ENCODE peak calls at places on chromosomes 6 and 20, in eight cellular contexts. L, B, V, K, G, R, N and I are unnamed samples.

GRCh38 chr6:26187981-26188635 is 100.9 kb downstream of the HFE start:
- DNase-seq in L (peak), B (peak), V (peak), K (no peak), G (no peak), R (no peak), N (no peak), I (no peak)

GRCh38 chr6:169785566-169785965 is 34.1 kb downstream of the ERMARD start:
- DNase-seq in L (no peak), B (no peak), V (no peak), K (no peak), G (no peak), R (no peak), N (no peak), I (no peak)

GRCh38 chr6:101266063-101266462 is 127.4 kb upstream of the GRIK2 start:
- DNase-seq in L (no peak), B (no peak), V (no peak), K (no peak), G (no peak), R (no peak), N (no peak), I (no peak)

GRCh38 chr6:41718828-41719227 is 16.6 kb downstream of the TFEB start:
- DNase-seq in L (no peak), B (no peak), V (no peak), K (no peak), G (no peak), R (no peak), N (no peak), I (no peak)

GRCh38 chr6:145539831-145540230 is 195.5 kb downstream of the EPM2A start:
- DNase-seq in L (no peak), B (no peak), V (peak), K (no peak), G (no peak), R (no peak), N (no peak), I (no peak)

GRCh38 chr6:108622601-108623335 is 62.1 kb downstream of the FOXO3 start:
- DNase-seq in L (no peak), B (peak), V (peak), K (peak), G (no peak), R (no peak), N (peak), I (peak)

GRCh38 chr6:135382182-135382628 is 115.3 kb downstream of the AHI1 start:
- DNase-seq in L (no peak), B (no peak), V (no peak), K (no peak), G (no peak), R (no peak), N (no peak), I (no peak)

GRCh38 chr6:84052204-84052882 is 18.8 kb downstream of the MRAP2 start:
- DNase-seq in L (peak), B (peak), V (peak), K (no peak), G (peak), R (no peak), N (peak), I (no peak)

GRCh38 chr6:112432853-112433252 is 85.7 kb downstream of the RFPL4B start:
- DNase-seq in L (no peak), B (no peak), V (no peak), K (no peak), G (no peak), R (no peak), N (no peak), I (no peak)

GRCh38 chr20:35583636-35584560 is 31.7 kb upstream of the SPAG4 start:
- DNase-seq in L (no peak), B (no peak), V (no peak), K (no peak), G (no peak), R (no peak), N (no peak), I (no peak)

DNA sequence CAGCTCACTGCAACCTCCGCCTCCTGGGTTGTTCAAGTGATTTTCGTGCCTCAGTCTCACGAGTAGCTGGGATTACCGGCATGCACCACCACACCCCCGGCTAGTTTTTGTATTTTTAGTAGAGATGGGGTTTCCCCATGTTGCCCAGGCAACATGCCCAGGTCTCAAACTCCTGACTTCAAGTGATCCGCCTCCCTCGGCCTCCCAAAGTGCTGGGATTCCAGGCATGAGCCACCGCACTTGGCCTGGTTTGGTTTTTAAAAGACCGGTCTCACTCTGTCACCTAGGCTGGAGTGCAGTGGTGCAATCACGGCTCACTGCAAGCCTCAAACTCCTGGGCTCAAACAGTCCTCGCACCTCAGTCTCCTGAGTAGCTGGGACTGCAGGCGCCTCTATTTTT is 40.1 kb downstream of the VSTM2L start:
- DNase-seq in L (no peak), B (no peak), V (no peak), K (no peak), G (no peak), R (no peak), N (no peak), I (no peak)
- TF ChIP-seq CTCF in L (no peak), B (no peak), V (no peak), K (no peak), G (no peak), R (no peak), N (no peak), I (no peak)

GRCh38 chr20:49786671-49787370 is 25.8 kb upstream of the SLC9A8 start:
- DNase-seq in L (no peak), B (no peak), V (peak), K (no peak), G (no peak), R (no peak), N (no peak), I (no peak)
- TF ChIP-seq CTCF in L (peak), B (no peak), V (peak), K (peak), G (peak), R (no peak), N (no peak), I (peak)

GRCh38 chr6:6723792-6724318 is 135.3 kb downstream of the LY86 start:
- DNase-seq in L (no peak), B (no peak), V (peak), K (no peak), G (no peak), R (no peak), N (no peak), I (no peak)

GRCh38 chr6:6724319-6725119 is 136.0 kb downstream of the LY86 start:
- DNase-seq in L (peak), B (peak), V (peak), K (no peak), G (no peak), R (peak), N (peak), I (peak)

GRCh38 chr6:6725834-6726194 is 137.3 kb downstream of the LY86 start:
- DNase-seq in L (no peak), B (no peak), V (no peak), K (no peak), G (no peak), R (no peak), N (no peak), I (no peak)

GRCh38 chr6:6723316-6723715 is 134.8 kb downstream of the LY86 start:
- DNase-seq in L (no peak), B (no peak), V (no peak), K (no peak), G (no peak), R (no peak), N (no peak), I (no peak)

DNA sequence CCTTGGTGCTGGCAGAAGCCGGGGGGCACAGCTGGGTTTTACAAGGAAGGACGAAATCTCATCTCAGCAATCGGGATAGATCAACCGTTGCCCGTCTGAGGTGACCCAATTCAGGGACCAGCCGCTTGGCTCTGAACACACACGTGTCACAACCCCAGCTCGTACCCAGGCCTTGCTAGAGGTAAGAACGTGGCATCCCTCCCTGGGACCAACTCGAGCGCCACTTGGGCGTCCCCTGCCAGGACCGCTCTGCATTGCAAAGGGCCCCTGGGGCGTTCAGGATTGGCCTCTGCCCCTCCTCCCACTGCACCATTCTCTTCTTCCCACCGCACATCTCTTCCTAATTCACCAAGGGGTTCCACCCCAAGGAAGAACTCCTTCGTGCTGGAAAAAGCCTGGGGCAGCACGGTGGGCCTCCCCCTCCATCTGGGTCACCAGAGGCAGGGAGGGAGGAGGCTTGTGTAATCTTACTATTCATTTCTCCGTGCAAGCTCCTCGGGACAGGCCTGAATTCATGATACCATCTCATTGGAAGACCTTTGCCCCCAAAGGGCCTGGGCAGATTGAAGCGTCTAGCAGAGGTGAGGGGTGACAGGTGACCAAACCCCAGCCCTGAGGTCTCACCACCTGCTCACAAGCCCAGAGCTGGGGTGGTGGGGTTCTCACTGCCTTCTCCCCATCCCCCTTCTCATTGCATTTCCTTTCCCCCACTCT is 136.8 kb downstream of the LY86 start:
- DNase-seq in L (no peak), B (no peak), V (no peak), K (no peak), G (no peak), R (no peak), N (no peak), I (no peak)
- TF ChIP-seq CTCF in L (no peak), B (no peak), V (no peak), K (no peak), G (no peak), R (no peak), N (no peak), I (no peak)

DNA sequence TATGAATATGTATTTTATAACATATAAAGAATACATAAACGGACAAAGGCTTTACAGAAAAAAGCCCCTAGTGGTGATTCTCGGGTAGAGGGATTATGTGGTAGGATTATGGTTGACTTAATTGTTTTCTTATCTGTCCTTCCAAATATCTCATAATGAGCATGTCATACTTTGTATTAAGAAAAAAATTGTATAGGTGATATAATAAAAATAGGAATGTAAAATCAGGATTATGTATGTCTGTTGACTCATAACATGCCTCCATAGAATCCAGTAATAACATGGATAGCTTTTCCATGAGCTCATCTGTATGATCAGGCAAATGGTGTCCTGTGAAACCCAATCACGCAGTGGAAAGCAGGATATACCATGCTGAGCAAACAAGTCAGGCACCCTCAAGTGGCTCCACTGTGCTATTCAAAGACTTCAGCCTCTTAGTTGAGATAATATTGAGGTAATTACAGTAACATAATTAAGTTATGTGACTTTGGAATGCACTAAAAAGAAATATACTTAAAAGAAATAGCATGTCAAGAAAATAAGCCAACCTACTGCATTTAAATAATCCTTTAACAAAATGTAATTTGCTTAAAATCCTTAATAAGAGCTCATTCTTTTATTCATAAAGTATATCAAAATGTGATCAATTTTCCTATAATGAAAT is 39.6 kb upstream of the PRELID3B start:
- DNase-seq in L (no peak), B (peak), V (peak), K (no peak), G (no peak), R (no peak), N (no peak), I (peak)
- TF ChIP-seq CTCF in L (peak), B (peak), V (peak), K (peak), G (peak), R (peak), N (peak), I (peak)

GRCh38 chr20:64053841-64054661 is 4.6 kb upstream of the SOX18 start:
- DNase-seq in L (peak), B (no peak), V (peak), K (no peak), G (no peak), R (no peak), N (peak), I (no peak)
- TF ChIP-seq CTCF in L (no peak), B (no peak), V (peak), K (peak), G (no peak), R (peak), N (no peak), I (peak)